ENCODE peak calls at places on chromosomes 1 and 21, in six cellular contexts. S is HepG2, T is GM12878, Z is SK-N-SH, U is H1, A is K562. Q is an unnamed sample.
A peak's percentile ranks its signal among the peaks of the same experiment; 100 is the strongest.

GRCh38 chr1:62358974-62359373 is 39.7 kb upstream of the KANK4 start:
- DNase-seq in S (no peak), T (no peak), Z (no peak), U (no peak), A (no peak), Q (no peak)

GRCh38 chr1:29586991-29587745 is 350.8 kb downstream of the PTPRU start:
- DNase-seq in S (no peak), T (no peak), Z (no peak), U (peak; percentile 11), A (no peak), Q (no peak)

GRCh38 chr1:33061827-33062226 is 19.1 kb upstream of the AZIN2 start:
- DNase-seq in S (no peak), T (no peak), Z (no peak), U (no peak), A (no peak), Q (no peak)

GRCh38 chr1:67532452-67533216 is 102.4 kb upstream of the SERBP1 start:
- DNase-seq in S (peak; percentile 85), T (peak; percentile 15), Z (peak; percentile 70), U (no peak), A (peak; percentile 59), Q (peak; percentile 7)

GRCh38 chr1:182303778-182304177 is 87.8 kb downstream of the GLUL start:
- DNase-seq in S (no peak), T (peak; percentile 33), Z (no peak), U (no peak), A (no peak), Q (no peak)

GRCh38 chr21:14306143-14306907 is 76.6 kb downstream of the HSPA13 start:
- DNase-seq in S (no peak), T (no peak), Z (no peak), U (no peak), A (no peak), Q (no peak)

GRCh38 chr1:181043025-181043880 is 9.5 kb downstream of the MR1 start:
- DNase-seq in S (peak; percentile 74), T (no peak), Z (no peak), U (no peak), A (no peak), Q (peak; percentile 93)

GRCh38 chr1:237509748-237510147 is 381.0 kb downstream of the ZP4 start:
- DNase-seq in S (no peak), T (no peak), Z (no peak), U (no peak), A (no peak), Q (no peak)

GRCh38 chr1:176450526-176450925 is 12.4 kb upstream of the PAPPA2 start:
- DNase-seq in S (no peak), T (no peak), Z (no peak), U (no peak), A (no peak), Q (no peak)

GRCh38 chr1:59541891-59542290 is 245.0 kb downstream of the FGGY start:
- DNase-seq in S (no peak), T (no peak), Z (no peak), U (no peak), A (no peak), Q (no peak)

GRCh38 chr1:233140519-233140918 is 155.0 kb downstream of the PCNX2 start:
- DNase-seq in S (no peak), T (no peak), Z (no peak), U (no peak), A (no peak), Q (no peak)

GRCh38 chr1:196857188-196857587 is 30.7 kb upstream of the CFHR4 start:
- DNase-seq in S (no peak), T (no peak), Z (no peak), U (no peak), A (no peak), Q (no peak)

GRCh38 chr1:217137210-217137871 is 414.1 kb upstream of the ESRRG start:
- DNase-seq in S (no peak), T (no peak), Z (peak; percentile 16), U (peak; percentile 72), A (no peak), Q (no peak)

GRCh38 chr1:26315874-26316850 is 1.6 kb upstream of the CD52 start:
- DNase-seq in S (no peak), T (no peak), Z (no peak), U (no peak), A (no peak), Q (no peak)

GRCh38 chr1:236451796-236452373 is 57.8 kb downstream of the EDARADD start:
- DNase-seq in S (peak; percentile 28), T (no peak), Z (peak; percentile 40), U (peak; percentile 77), A (peak; percentile 74), Q (peak; percentile 6)

GRCh38 chr1:110618668-110619067 is 12.5 kb upstream of the KCNA2 start:
- DNase-seq in S (no peak), T (no peak), Z (no peak), U (no peak), A (no peak), Q (no peak)

GRCh38 chr21:38927776-38928175 is 122.0 kb downstream of the ETS2 start:
- DNase-seq in S (no peak), T (no peak), Z (no peak), U (no peak), A (no peak), Q (peak; percentile 78)

GRCh38 chr21:43812957-43813730 is 23.8 kb downstream of the RRP1 start:
- DNase-seq in S (no peak), T (no peak), Z (no peak), U (no peak), A (no peak), Q (no peak)

GRCh38 chr21:43810505-43811261 is 21.3 kb downstream of the RRP1 start:
- DNase-seq in S (peak; percentile 75), T (peak; percentile 51), Z (peak; percentile 96), U (peak; percentile 100), A (peak; percentile 93), Q (no peak)

GRCh38 chr21:43812139-43812821 is 22.9 kb downstream of the RRP1 start:
- DNase-seq in S (peak; percentile 21), T (no peak), Z (no peak), U (no peak), A (no peak), Q (peak; percentile 56)

GRCh38 chr21:43809853-43810504 is 20.6 kb downstream of the RRP1 start:
- DNase-seq in S (no peak), T (no peak), Z (no peak), U (no peak), A (no peak), Q (peak; percentile 18)

GRCh38 chr21:43811262-43812105 is 22.1 kb downstream of the RRP1 start:
- DNase-seq in S (no peak), T (no peak), Z (no peak), U (no peak), A (no peak), Q (no peak)
- H3K27ac ChIP-seq in S (no peak overlapping the region), T (peak overlapping the region; percentile 50), Z (no peak overlapping the region), U (no peak overlapping the region), A (peak overlapping the region; percentile 13), Q (peak overlapping the region; percentile 6)

GRCh38 chr1:7878027-7878426 is 25.2 kb upstream of the UTS2 start:
- DNase-seq in S (no peak), T (no peak), Z (no peak), U (no peak), A (no peak), Q (no peak)
- TF ChIP-seq GABPA in S (no peak), T (no peak), Z (no peak), U (no peak), A (no peak), Q (no peak)

GRCh38 chr1:215992620-215993019 is 425.5 kb downstream of the KCTD3 start:
- DNase-seq in S (peak; percentile 1), T (no peak), Z (peak; percentile 32), U (no peak), A (no peak), Q (no peak)
- TF ChIP-seq CTCF in S (peak; percentile 40), T (peak; percentile 49), Z (peak; percentile 64), U (peak; percentile 48), A (no peak), Q (no peak)

GRCh38 chr1:172363852-172364251 is 56.6 kb upstream of the C1orf105 start:
- DNase-seq in S (no peak), T (no peak), Z (no peak), U (no peak), A (no peak), Q (no peak)

GRCh38 chr1:172357753-172358152 is 62.7 kb upstream of the C1orf105 start:
- DNase-seq in S (no peak), T (no peak), Z (no peak), U (no peak), A (no peak), Q (no peak)

GRCh38 chr1:172359531-172359991 is 60.9 kb upstream of the C1orf105 start:
- DNase-seq in S (peak; percentile 39), T (no peak), Z (no peak), U (no peak), A (no peak), Q (no peak)

GRCh38 chr1:172360960-172361359 is 59.5 kb upstream of the C1orf105 start:
- DNase-seq in S (no peak), T (no peak), Z (no peak), U (no peak), A (no peak), Q (no peak)

DNA sequence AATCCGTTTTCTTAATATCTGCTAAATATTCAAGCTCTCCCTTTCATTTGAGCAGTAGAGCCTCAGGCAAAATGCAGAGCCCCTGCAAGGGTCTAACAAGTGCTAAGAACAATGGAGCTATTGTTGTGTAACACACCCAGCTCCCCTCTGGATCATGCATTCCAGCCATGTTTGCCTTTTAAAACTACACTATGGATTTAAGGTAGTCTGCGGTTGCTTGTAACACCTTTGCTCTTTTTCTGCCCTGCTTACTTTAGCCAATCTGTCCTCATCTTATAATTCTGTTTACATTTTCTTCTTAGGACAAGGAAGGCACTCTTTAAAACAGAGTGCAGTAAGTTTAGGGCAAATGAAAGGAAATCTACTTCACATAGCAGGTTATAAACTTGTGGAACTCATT is 60.0 kb upstream of the C1orf105 start:
- DNase-seq in S (peak; percentile 93), T (no peak), Z (no peak), U (no peak), A (no peak), Q (no peak)
- H3K27ac ChIP-seq in S (no peak overlapping the region), T (peak overlapping the region; percentile 96), Z (peak overlapping the region; percentile 100), U (peak overlapping the region; percentile 4), A (no peak overlapping the region), Q (no peak overlapping the region)

GRCh38 chr21:17514124-17514481 is 1.3 kb downstream of the CXADR start:
- DNase-seq in S (peak; percentile 27), T (no peak), Z (no peak), U (no peak), A (no peak), Q (no peak)
- TF ChIP-seq GABPA in S (no peak), T (no peak), Z (no peak), U (no peak), A (no peak), Q (no peak)

Q was measured in HL-60.